ENCODE peak calls at places on chromosomes 13 and 19, in seven cellular contexts. T is effector memory CD4-positive, alpha-beta T cell; S is cardiac muscle cell; H is heart right ventricle; D is body of pancreas; E is adrenal gland; O is psoas muscle. P is an unnamed sample. For H3K4me1, the result is how much of the 10 kb centered on the place peaks cover.

GRCh38 chr19:42185281-42185680 is 32.2 kb downstream of the DEDD2 start:
- DNase-seq in E (no peak), D (peak), T (no peak), S (no peak), H (no peak), O (no peak), P (no peak)

GRCh38 chr13:76884167-76884566 is 2.0 kb downstream of the KCTD12 start:
- DNase-seq in O (peak), D (peak), S (peak), E (no peak), H (peak), T (no peak), P (peak)

GRCh38 chr19:7292352-7292949 is 1.8 kb downstream of the INSR start:
- DNase-seq in T (no peak), S (no peak), O (no peak), H (no peak), E (no peak), D (peak), P (no peak)

GRCh38 chr13:24617394-24618218 is 62.6 kb upstream of the ATP12A start:
- DNase-seq in H (no peak), D (no peak), E (no peak), S (no peak), O (no peak), T (no peak), P (no peak)

GRCh38 chr13:25733061-25733491 is 318.7 kb downstream of the SHISA2 start:
- DNase-seq in E (no peak), H (no peak), T (no peak), D (no peak), S (no peak), O (no peak), P (no peak)

GRCh38 chr19:10871711-10872550 is 578 bp downstream of the CARM1 start:
- DNase-seq in O (peak), T (no peak), D (peak), H (peak), S (peak), E (peak), P (peak)

GRCh38 chr13:38518328-38518727 is 168.5 kb upstream of the FREM2 start:
- DNase-seq in H (no peak), O (no peak), E (no peak), S (no peak), T (no peak), D (no peak), P (no peak)

GRCh38 chr19:55691561-55692481 is 16.8 kb downstream of the EPN1 start:
- DNase-seq in T (no peak), E (no peak), O (peak), H (no peak), D (no peak), S (no peak), P (no peak)

GRCh38 chr19:54606230-54606629 is 12.8 kb downstream of the LILRA1 start:
- DNase-seq in T (no peak), D (no peak), O (no peak), E (no peak), H (no peak), S (no peak), P (no peak)

GRCh38 chr13:65310663-65311328 is 1919.3 kb downstream of the PCDH9 start:
- DNase-seq in E (no peak), S (no peak), T (no peak), D (no peak), H (no peak), O (no peak), P (no peak)

GRCh38 chr13:23687614-23688013 is 117.4 kb downstream of the TNFRSF19 start:
- DNase-seq in H (no peak), O (no peak), T (no peak), E (no peak), D (no peak), S (no peak), P (no peak)

GRCh38 chr19:16260160-16260793 is 62.6 kb downstream of the AP1M1 start:
- DNase-seq in D (no peak), S (no peak), O (peak), T (no peak), E (no peak), H (no peak), P (no peak)

GRCh38 chr19:9413240-9413954 is 22.0 kb downstream of the ZNF266 start:
- DNase-seq in E (no peak), H (no peak), O (no peak), D (no peak), T (no peak), S (no peak), P (no peak)

GRCh38 chr19:3655402-3656072 is 28.9 kb upstream of the CACTIN start:
- DNase-seq in D (no peak), O (no peak), E (no peak), S (no peak), T (no peak), H (no peak), P (peak)

GRCh38 chr13:94065741-94066140 is 413.7 kb downstream of the DCT start:
- DNase-seq in D (no peak), T (no peak), O (no peak), E (no peak), S (no peak), H (no peak), P (no peak)

GRCh38 chr19:10333758-10334339 is 520 bp upstream of the RAVER1 start:
- DNase-seq in T (no peak), E (no peak), H (no peak), O (no peak), S (peak), D (no peak), P (no peak)

GRCh38 chr19:41888926-41889325 is 5.9 kb downstream of the ARHGEF1 start:
- DNase-seq in E (no peak), S (no peak), T (no peak), O (no peak), D (no peak), H (no peak), P (no peak)

GRCh38 chr13:111215081-111216047 is 100.3 kb downstream of the ARHGEF7 start:
- DNase-seq in S (no peak), T (no peak), D (peak), H (no peak), O (peak), E (no peak), P (no peak)

GRCh38 chr13:69306766-69307165 is 800.9 kb upstream of the ATXN8OS start:
- DNase-seq in H (no peak), E (no peak), S (no peak), O (no peak), D (no peak), T (no peak), P (no peak)

GRCh38 chr19:18749362-18750231 is 41.5 kb downstream of the COMP start:
- DNase-seq in E (no peak), D (no peak), O (no peak), S (no peak), H (no peak), T (no peak), P (no peak)

GRCh38 chr19:16591803-16592556 is 19.8 kb upstream of the SLC35E1 start:
- DNase-seq in S (no peak), O (no peak), T (no peak), E (peak), H (no peak), D (no peak), P (no peak)

GRCh38 chr13:107886118-107886517 is 329.2 kb downstream of the LIG4 start:
- DNase-seq in S (no peak), O (no peak), E (no peak), T (no peak), D (no peak), H (no peak), P (no peak)

GRCh38 chr19:33032218-33032781 is 32.4 kb downstream of the RHPN2 start:
- DNase-seq in D (no peak), O (no peak), H (no peak), S (no peak), E (no peak), T (no peak), P (peak)

GRCh38 chr19:8336665-8337064 is 6.4 kb downstream of the KANK3 start:
- DNase-seq in E (no peak), S (no peak), O (peak), H (no peak), D (no peak), T (no peak), P (no peak)

GRCh38 chr19:35869327-35870123 is 1.2 kb downstream of the APLP1 start:
- DNase-seq in S (peak), E (peak), T (peak), O (peak), H (peak), D (peak), P (peak)

GRCh38 chr13:50140153-50140552 is 124.9 kb downstream of the KCNRG start:
- DNase-seq in T (no peak), E (no peak), D (no peak), O (no peak), H (no peak), S (no peak), P (no peak)

GRCh38 chr13:79406597-79406908 is 498 bp upstream of the RBM26 start:
- DNase-seq in D (no peak), E (no peak), H (no peak), S (no peak), O (no peak), T (no peak), P (no peak)

GRCh38 chr19:50537769-50538230 is 24.1 kb upstream of the ASPDH start:
- DNase-seq in S (peak), T (no peak), O (peak), H (peak), D (peak), E (peak), P (peak)

GRCh38 chr13:92390217-92390616 is 836.4 kb upstream of the GPC6 start:
- DNase-seq in S (no peak), E (no peak), T (no peak), D (no peak), H (no peak), O (no peak), P (no peak)

GRCh38 chr13:52848455-52849190 is at the start of gene PCDH8:
- DNase-seq in H (no peak), D (peak), E (no peak), O (no peak), T (no peak), S (peak), P (no peak)

GRCh38 chr13:106835477-106835876 is 267.5 kb upstream of the ARGLU1 start:
- DNase-seq in E (no peak), D (no peak), O (no peak), T (no peak), S (no peak), H (no peak), P (no peak)

GRCh38 chr13:78689011-78689410 is 30.1 kb upstream of the OBI1 start:
- DNase-seq in D (no peak), O (no peak), S (peak), E (peak), T (no peak), H (no peak), P (no peak)

GRCh38 chr19:54164369-54165068 is 5.0 kb upstream of the LENG1 start:
- DNase-seq in S (peak), E (peak), T (peak), O (peak), D (peak), H (peak), P (peak)

DNA sequence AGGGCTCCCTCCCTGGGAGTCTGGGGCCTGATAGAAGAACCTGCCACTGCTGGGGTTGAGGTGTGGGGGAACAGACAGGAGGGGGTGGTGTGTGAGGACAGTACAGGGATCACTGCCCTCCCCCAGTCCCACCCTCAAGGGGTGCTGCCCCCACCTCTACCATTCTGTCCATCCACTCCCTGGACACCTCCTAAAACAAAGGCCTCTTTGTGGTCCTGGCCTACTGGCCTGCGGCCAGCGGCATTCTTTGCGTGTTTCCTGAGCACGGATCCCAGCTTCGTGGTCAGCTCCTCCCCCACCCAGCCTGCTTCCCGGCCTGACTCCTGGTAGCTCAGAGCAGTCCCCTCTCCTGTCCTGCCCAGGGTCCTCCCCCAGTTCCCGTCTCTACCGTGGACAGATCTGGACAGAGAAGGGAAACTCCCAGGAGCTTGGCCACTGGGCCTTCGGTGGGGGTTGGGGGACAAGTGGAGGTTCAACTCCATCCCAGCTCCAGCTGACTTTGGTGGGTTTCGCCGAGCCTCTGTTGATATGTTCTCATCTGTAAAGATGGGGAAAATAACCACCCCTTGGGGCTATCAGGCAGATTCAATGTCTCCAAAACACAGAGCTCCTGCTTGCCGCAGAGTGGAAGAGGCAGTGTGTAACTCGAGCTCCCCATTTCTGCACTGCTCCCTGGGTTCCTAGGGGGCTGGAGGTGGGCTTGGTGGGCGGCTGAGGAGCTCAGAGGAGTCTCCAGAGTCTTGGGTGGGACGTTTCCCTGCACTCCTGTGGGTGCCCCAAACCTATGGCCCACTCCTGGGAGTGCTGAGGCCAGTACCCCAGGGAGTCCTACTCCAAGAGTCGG is 48.7 kb downstream of the LYL1 start:
- DNase-seq in H (peak), E (peak), T (no peak), O (peak), D (peak), S (peak), P (peak)
- H3K4me1 ChIP-seq in H (half or more), E (under half), T (under half), O (half or more), D (half or more), S (under half), P (under half)

GRCh38 chr19:27794444-27795042 is 1418.4 kb downstream of the UQCRFS1 start:
- DNase-seq in D (peak), O (no peak), T (no peak), S (peak), H (peak), E (peak), P (no peak)

GRCh38 chr19:27793644-27794443 is 1419.1 kb downstream of the UQCRFS1 start:
- DNase-seq in T (peak), O (peak), E (peak), S (peak), H (peak), D (peak), P (peak)

GRCh38 chr19:27796073-27796472 is 1416.9 kb downstream of the UQCRFS1 start:
- DNase-seq in H (no peak), O (no peak), D (no peak), S (no peak), E (no peak), T (no peak), P (no peak)

GRCh38 chr19:27796540-27796939 is 1416.4 kb downstream of the UQCRFS1 start:
- DNase-seq in D (no peak), S (no peak), E (no peak), H (no peak), O (no peak), T (no peak), P (no peak)

GRCh38 chr19:27795369-27795768 is 1417.6 kb downstream of the UQCRFS1 start:
- DNase-seq in S (no peak), E (no peak), D (no peak), O (no peak), H (no peak), T (no peak), P (no peak)
- H3K4me3 ChIP-seq in S (no peak), E (no peak), D (no peak), O (no peak), H (no peak), T (no peak), P (no peak)

DNA sequence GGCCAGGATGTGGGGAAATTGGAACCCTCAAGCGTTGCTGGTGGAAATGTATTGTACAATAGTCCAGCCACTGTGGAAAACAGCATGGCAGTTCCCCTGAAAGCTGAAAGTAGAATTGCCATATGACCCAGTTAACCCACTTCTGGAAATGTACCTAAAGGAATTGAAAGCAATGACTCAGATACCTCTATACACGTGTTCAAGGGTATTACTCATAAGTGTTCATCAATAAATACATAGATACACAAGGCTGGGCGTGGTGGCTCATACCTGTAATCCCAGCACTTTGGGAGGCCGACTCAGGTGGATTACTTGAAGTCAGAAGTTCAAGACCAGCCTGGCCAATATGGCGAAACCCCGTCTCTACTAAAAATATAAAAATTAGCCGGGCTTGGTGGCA is 71.9 kb upstream of the IRS2 start:
- DNase-seq in E (no peak), O (no peak), S (no peak), D (no peak), H (no peak), T (no peak), P (no peak)
- H3K27ac ChIP-seq in E (no peak), O (no peak), S (no peak), D (no peak), H (no peak), T (no peak), P (no peak)

GRCh38 chr19:38693380-38694223 is 46.2 kb downstream of the ACTN4 start:
- DNase-seq in S (no peak), O (no peak), T (peak), D (peak), H (peak), E (no peak), P (no peak)
- H3K4me1 ChIP-seq in S (under half), O (half or more), T (half or more), D (half or more), H (half or more), E (half or more), P (under half)

GRCh38 chr13:83884141-83884540 is 1.9 kb upstream of the SLITRK1 start:
- DNase-seq in H (no peak), T (no peak), S (no peak), O (no peak), D (no peak), E (no peak), P (no peak)

GRCh38 chr13:83881031-83881727 is 1.1 kb downstream of the SLITRK1 start:
- DNase-seq in S (no peak), T (no peak), O (no peak), D (no peak), H (no peak), E (no peak), P (no peak)

GRCh38 chr13:83881917-83882625 is at the start of gene SLITRK1:
- DNase-seq in H (peak), O (no peak), S (peak), T (no peak), D (peak), E (peak), P (no peak)

GRCh38 chr13:83882626-83882959 is 319 bp upstream of the SLITRK1 start:
- DNase-seq in O (no peak), D (no peak), T (no peak), S (no peak), E (no peak), H (no peak), P (no peak)

DNA sequence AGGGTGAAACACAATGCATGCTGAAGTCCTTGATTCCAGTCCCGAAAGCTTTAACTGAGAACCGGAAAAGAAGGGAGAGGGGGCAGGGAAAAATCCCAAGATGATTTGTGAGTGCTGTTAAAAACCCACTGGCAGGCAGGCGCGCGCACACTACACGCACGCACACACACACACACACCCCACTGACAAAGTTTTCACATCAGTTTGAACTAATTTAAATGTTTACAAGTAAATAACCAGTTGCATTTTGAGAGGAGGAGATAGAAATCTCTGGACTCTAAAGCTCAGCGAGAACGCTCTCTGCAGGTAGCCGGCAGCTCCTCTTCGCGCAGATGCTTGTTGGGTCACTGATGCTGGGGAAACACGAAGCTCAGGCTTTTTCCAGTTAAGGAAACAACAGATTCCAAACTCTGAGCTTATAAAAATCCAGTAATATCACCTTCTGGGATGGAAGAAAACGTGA is 818 bp upstream of the SLITRK1 start:
- DNase-seq in S (no peak), H (no peak), D (no peak), T (no peak), E (no peak), O (no peak), P (no peak)
- H3K4me3 ChIP-seq in S (no peak), H (no peak), D (peak), T (no peak), E (no peak), O (no peak), P (no peak)

DNA sequence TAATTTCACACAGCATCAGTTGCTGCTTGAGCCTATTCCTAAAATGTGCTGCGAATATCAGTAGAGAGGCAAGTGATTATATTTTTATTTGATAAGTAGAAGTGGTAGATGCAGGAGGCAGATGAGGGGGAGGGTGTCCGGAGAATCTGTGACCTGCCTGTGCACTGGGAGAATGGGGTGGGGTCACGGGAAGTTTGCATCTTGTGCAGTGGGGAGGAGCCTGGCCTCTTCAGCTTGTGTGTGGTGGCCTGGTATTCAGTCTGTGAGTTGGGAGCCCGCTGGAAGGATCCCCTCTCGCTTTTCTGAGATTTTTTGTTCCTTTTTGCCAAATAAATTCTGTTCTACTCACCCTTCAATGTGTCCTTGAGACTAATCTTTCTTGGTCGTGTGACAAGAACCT is 1257.5 kb downstream of the UQCRFS1 start:
- DNase-seq in T (no peak), S (no peak), E (peak), H (no peak), D (no peak), O (no peak), P (no peak)
- H3K27ac ChIP-seq in T (no peak), S (no peak), E (no peak), H (no peak), D (no peak), O (no peak), P (no peak)